ENCODE peak calls at places on chromosomes 12 and 14, in four cellular contexts. C is HCT116, J is SK-N-SH, K is HepG2. U is an unnamed sample.

GRCh38 chr12:106065506-106065905 is 73.2 kb downstream of the NUAK1 start:
- DNase-seq in C (no peak), J (no peak), K (no peak), U (no peak)

GRCh38 chr12:49560695-49561094 is 7.2 kb downstream of the MCRS1 start:
- DNase-seq in C (no peak), J (no peak), K (no peak), U (no peak)

GRCh38 chr12:90909069-90909676 is 45.8 kb downstream of the CCER1 start:
- DNase-seq in C (peak; percentile 38), J (peak; percentile 17), K (peak; percentile 6), U (no peak)

GRCh38 chr12:132615579-132616066 is 3.0 kb upstream of the P2RX2 start:
- DNase-seq in C (no peak), J (no peak), K (no peak), U (no peak)

GRCh38 chr12:31369712-31370521 is 44.0 kb upstream of the SINHCAF start:
- DNase-seq in C (no peak), J (no peak), K (peak; percentile 24), U (no peak)

GRCh38 chr14:48536318-48536717 is 860.9 kb upstream of the MDGA2 start:
- DNase-seq in C (peak; percentile 19), J (peak; percentile 0), K (peak; percentile 4), U (no peak)

GRCh38 chr14:78917462-78917861 is 747.3 kb downstream of the NRXN3 start:
- DNase-seq in C (no peak), J (no peak), K (no peak), U (no peak)

GRCh38 chr14:34356267-34356660 is 105.8 kb downstream of the SPTSSA start:
- DNase-seq in C (no peak), J (no peak), K (no peak), U (no peak)

GRCh38 chr14:69045857-69046351 is 66.8 kb upstream of the ACTN1 start:
- DNase-seq in C (no peak), J (no peak), K (no peak), U (no peak)

GRCh38 chr12:80470403-80470802 is 26.4 kb downstream of the PTPRQ start:
- DNase-seq in C (no peak), J (no peak), K (no peak), U (no peak)

GRCh38 chr12:749871-750270 is 2.5 kb upstream of the WNK1 start:
- DNase-seq in C (no peak), J (no peak), K (no peak), U (peak; percentile 12)

GRCh38 chr14:70857499-70857895 is 48.2 kb upstream of the MAP3K9 start:
- DNase-seq in C (no peak), J (no peak), K (no peak), U (no peak)

GRCh38 chr12:81296556-81297305 is 218.9 kb downstream of the ACSS3 start:
- DNase-seq in C (no peak), J (no peak), K (no peak), U (no peak)

GRCh38 chr14:29905549-29905948 is 22.1 kb downstream of the PRKD1 start:
- DNase-seq in C (no peak), J (no peak), K (no peak), U (no peak)

GRCh38 chr12:103858953-103859601 is 18.0 kb upstream of the NT5DC3 start:
- DNase-seq in C (peak; percentile 77), J (no peak), K (peak; percentile 67), U (peak; percentile 67)

GRCh38 chr12:98449601-98450000 is 65.8 kb upstream of the TMPO start:
- DNase-seq in C (no peak), J (no peak), K (no peak), U (no peak)

GRCh38 chr12:27539191-27539631 is 15.2 kb downstream of the PPFIBP1 start:
- DNase-seq in C (no peak), J (no peak), K (no peak), U (no peak)

GRCh38 chr14:86333506-86333905 is 803.6 kb downstream of the FLRT2 start:
- DNase-seq in C (no peak), J (no peak), K (no peak), U (no peak)

GRCh38 chr12:2904260-2904659 is 13.6 kb downstream of the TULP3 start:
- DNase-seq in C (no peak), J (no peak), K (no peak), U (no peak)

GRCh38 chr12:112005419-112006395 is 7.3 kb downstream of the TMEM116 start:
- DNase-seq in C (peak; percentile 24), J (no peak), K (no peak), U (peak; percentile 73)

GRCh38 chr12:52312086-52312485 is 9.1 kb downstream of the KRT83 start:
- DNase-seq in C (no peak), J (no peak), K (no peak), U (no peak)

GRCh38 chr12:21989819-21990412 is 48.7 kb upstream of the ABCC9 start:
- DNase-seq in C (peak; percentile 13), J (peak; percentile 33), K (peak; percentile 1), U (no peak)

GRCh38 chr12:63052696-63053095 is 98.3 kb downstream of the AVPR1A start:
- DNase-seq in C (no peak), J (no peak), K (no peak), U (no peak)

GRCh38 chr14:60430276-60430675 is 55.6 kb downstream of the C14orf39 start:
- DNase-seq in C (no peak), J (no peak), K (no peak), U (no peak)

GRCh38 chr12:96050139-96050538 is 14.8 kb upstream of the LTA4H start:
- DNase-seq in C (no peak), J (no peak), K (no peak), U (no peak)

GRCh38 chr12:40618621-40619020 is 73.6 kb upstream of the CNTN1 start:
- DNase-seq in C (no peak), J (no peak), K (no peak), U (no peak)

GRCh38 chr12:8823565-8824300 is 1.3 kb downstream of the A2ML1 start:
- DNase-seq in C (peak; percentile 6), J (peak; percentile 69), K (no peak), U (peak; percentile 24)

GRCh38 chr14:92534863-92535654 is 21.5 kb downstream of the RIN3 start:
- DNase-seq in C (no peak), J (no peak), K (no peak), U (no peak)

GRCh38 chr14:59422069-59422881 is 42.9 kb downstream of the GPR135 start:
- DNase-seq in C (no peak), J (peak; percentile 18), K (no peak), U (no peak)

GRCh38 chr12:120903382-120903817 is 758 bp downstream of the SPPL3 start:
- DNase-seq in C (no peak), J (peak; percentile 81), K (peak; percentile 39), U (peak; percentile 65)

GRCh38 chr12:94596596-94596995 is 53.8 kb downstream of the TMCC3 start:
- DNase-seq in C (no peak), J (no peak), K (no peak), U (no peak)

GRCh38 chr12:100842156-100842555 is 47.6 kb downstream of the ANO4 start:
- DNase-seq in C (no peak), J (no peak), K (no peak), U (no peak)

DNA sequence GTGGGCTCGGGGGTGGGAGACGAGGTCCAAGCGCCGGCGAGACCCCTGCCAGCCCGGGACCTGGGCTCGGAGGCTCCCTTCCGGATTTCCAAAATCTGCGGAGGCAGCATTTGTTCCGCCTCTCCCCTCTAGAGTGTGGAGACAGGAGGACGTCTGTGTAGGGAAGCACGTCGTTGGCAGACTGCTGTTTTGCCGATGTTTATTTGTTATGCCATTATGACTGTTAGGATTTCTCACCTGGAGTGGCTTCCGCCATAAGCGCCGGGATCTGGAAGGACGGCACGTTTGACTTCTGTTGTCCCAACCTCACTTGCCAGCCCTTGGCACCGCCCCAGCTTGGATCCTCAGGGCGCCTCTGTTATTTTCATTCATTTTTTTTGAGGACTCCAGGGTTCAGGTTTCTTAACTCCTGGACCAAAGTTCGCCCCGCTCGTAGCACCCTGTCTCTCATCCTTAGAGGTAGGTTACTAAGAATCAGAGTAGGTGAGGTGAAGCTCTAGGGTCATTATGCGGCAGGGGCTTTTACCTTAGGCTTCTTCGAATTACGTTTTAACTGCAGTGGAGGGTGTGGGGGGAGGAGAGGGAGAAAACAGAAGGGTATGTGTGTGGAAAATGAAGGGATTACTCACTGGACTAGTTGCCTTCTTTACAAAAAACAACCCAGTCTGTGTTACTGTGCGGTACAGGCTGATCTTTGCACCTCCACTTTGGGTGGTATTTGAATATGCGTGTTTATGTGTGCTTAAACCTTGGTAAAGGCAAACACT is 547 bp upstream of the PYGL start:
- DNase-seq in C (peak; percentile 48), J (no peak), K (peak; percentile 94), U (no peak)
- TF ChIP-seq ELF1 in C (no peak), J (no peak), K (peak; percentile 18), U (no peak)

GRCh38 chr14:65846469-65846868 is 433.9 kb downstream of the FUT8 start:
- DNase-seq in C (no peak), J (peak; percentile 21), K (no peak), U (no peak)
- TF ChIP-seq ELF1 in C (no peak), J (no peak), K (no peak), U (no peak)

DNA sequence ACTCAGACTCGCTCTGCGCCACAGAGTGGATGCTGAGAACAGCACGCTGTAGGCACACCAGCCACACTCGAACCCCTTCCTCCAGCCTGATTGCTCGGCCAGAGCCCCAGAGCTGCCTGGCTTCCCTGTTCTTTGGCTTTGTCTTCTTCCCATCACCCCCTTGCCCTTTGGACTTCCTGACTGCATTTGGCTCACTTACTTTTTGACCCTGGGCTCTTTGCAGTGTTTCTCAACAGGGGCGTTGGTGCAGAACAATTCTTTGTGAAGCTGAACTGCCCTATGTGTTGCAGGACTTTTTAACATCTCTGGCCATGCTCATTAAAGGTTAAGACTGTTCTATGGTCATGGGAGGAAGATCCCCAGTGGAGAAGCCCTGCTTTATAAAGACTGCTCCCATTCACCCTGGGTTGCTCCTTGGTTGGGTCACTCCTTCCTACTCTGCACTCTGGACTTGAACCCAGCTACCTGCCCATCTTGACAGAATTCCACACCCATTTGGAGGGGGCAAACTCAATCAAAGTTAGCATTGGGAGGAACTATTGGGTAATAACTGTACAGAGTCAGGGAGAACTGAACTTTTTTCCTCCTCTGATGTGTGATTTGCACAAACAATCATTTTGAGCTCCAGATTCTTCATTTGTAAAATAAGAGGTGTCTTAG is 127.7 kb upstream of the PLEKHG7 start:
- DNase-seq in C (no peak), J (no peak), K (peak; percentile 9), U (no peak)
- TF ChIP-seq ELF1 in C (no peak), J (no peak), K (no peak), U (no peak)

DNA sequence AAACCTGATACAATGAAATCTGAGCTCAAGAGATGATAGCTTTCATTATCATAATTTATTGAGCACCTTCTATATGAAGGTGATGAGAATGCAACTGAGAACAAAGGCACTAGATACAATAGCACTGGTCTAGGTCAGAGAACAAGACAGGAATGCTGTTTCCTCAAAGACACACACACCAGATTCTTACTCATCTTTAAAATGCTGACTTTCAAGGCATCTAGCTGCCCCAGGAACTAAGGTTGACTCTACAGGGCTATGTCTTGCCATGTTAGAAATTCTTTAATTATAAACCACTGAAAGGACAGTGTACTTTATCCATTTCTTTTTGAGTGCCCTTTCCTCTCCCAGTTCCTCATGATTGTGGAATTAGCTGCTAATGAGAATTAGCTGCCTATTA is 195.4 kb upstream of the RMST start:
- DNase-seq in C (no peak), J (no peak), K (no peak), U (no peak)
- TF ChIP-seq ELF1 in C (no peak), J (no peak), K (no peak), U (no peak)

GRCh38 chr12:57272337-57273151 is 21.6 kb upstream of the STAC3 start:
- DNase-seq in C (no peak), J (peak; percentile 49), K (no peak), U (peak; percentile 61)
- TF ChIP-seq ELF1 in C (no peak), J (no peak), K (no peak), U (no peak)

GRCh38 chr14:33120966-33121365 is 182.3 kb downstream of the NPAS3 start:
- DNase-seq in C (no peak), J (no peak), K (no peak), U (no peak)
- TF ChIP-seq ELF1 in C (no peak), J (no peak), K (no peak), U (no peak)

U was measured in K562.